ENCODE peak calls at places on chromosomes 12 and 14, in five cellular contexts. One of them, this sample, is unnamed.

GRCh38 chr14:41403360-41403759 is 203.3 kb upstream of the LRFN5 start:
- DNase-seq in stimulated activated CD4-positive, alpha-beta T cell treated with anti-CD3 and anti-CD28 coated beads, Interleukin-1b, Interleukin-23, amount 100 ng/mL, for 1 hour: no peak
- DNase-seq in NCI-H1092: no peak
- DNase-seq in AG09309: no peak
- DNase-seq in activated CD8-positive, alpha-beta T cell treated with anti-CD3 and anti-CD28 coated beads for 36 hours: no peak
- DNase-seq in this sample: no peak

GRCh38 chr12:43285248-43285647 is 266.8 kb downstream of the ADAMTS20 start:
- DNase-seq in stimulated activated CD4-positive, alpha-beta T cell treated with anti-CD3 and anti-CD28 coated beads, Interleukin-1b, Interleukin-23, amount 100 ng/mL, for 1 hour: no peak
- DNase-seq in AG09309: peak
- DNase-seq in NCI-H1092: no peak
- DNase-seq in activated CD8-positive, alpha-beta T cell treated with anti-CD3 and anti-CD28 coated beads for 36 hours: no peak
- DNase-seq in this sample: no peak

GRCh38 chr14:63039800-63040380 is 5.4 kb downstream of the KCNH5 start:
- DNase-seq in activated CD8-positive, alpha-beta T cell treated with anti-CD3 and anti-CD28 coated beads for 36 hours: no peak
- DNase-seq in NCI-H1092: peak
- DNase-seq in stimulated activated CD4-positive, alpha-beta T cell treated with anti-CD3 and anti-CD28 coated beads, Interleukin-1b, Interleukin-23, amount 100 ng/mL, for 1 hour: no peak
- DNase-seq in AG09309: no peak
- DNase-seq in this sample: no peak

GRCh38 chr14:85471744-85472143 is 58.2 kb upstream of the FLRT2 start:
- DNase-seq in NCI-H1092: no peak
- DNase-seq in stimulated activated CD4-positive, alpha-beta T cell treated with anti-CD3 and anti-CD28 coated beads, Interleukin-1b, Interleukin-23, amount 100 ng/mL, for 1 hour: no peak
- DNase-seq in activated CD8-positive, alpha-beta T cell treated with anti-CD3 and anti-CD28 coated beads for 36 hours: no peak
- DNase-seq in AG09309: peak
- DNase-seq in this sample: no peak

GRCh38 chr12:15677207-15677606 is 112.0 kb downstream of the EPS8 start:
- DNase-seq in activated CD8-positive, alpha-beta T cell treated with anti-CD3 and anti-CD28 coated beads for 36 hours: no peak
- DNase-seq in stimulated activated CD4-positive, alpha-beta T cell treated with anti-CD3 and anti-CD28 coated beads, Interleukin-1b, Interleukin-23, amount 100 ng/mL, for 1 hour: no peak
- DNase-seq in AG09309: no peak
- DNase-seq in NCI-H1092: no peak
- DNase-seq in this sample: no peak

GRCh38 chr14:99910337-99911268 is 117.4 kb downstream of the EML1 start:
- DNase-seq in activated CD8-positive, alpha-beta T cell treated with anti-CD3 and anti-CD28 coated beads for 36 hours: no peak
- DNase-seq in stimulated activated CD4-positive, alpha-beta T cell treated with anti-CD3 and anti-CD28 coated beads, Interleukin-1b, Interleukin-23, amount 100 ng/mL, for 1 hour: no peak
- DNase-seq in AG09309: peak
- DNase-seq in NCI-H1092: no peak
- DNase-seq in this sample: no peak

GRCh38 chr12:45431153-45431552 is 215.3 kb downstream of the ANO6 start:
- DNase-seq in AG09309: no peak
- DNase-seq in stimulated activated CD4-positive, alpha-beta T cell treated with anti-CD3 and anti-CD28 coated beads, Interleukin-1b, Interleukin-23, amount 100 ng/mL, for 1 hour: no peak
- DNase-seq in NCI-H1092: no peak
- DNase-seq in activated CD8-positive, alpha-beta T cell treated with anti-CD3 and anti-CD28 coated beads for 36 hours: no peak
- DNase-seq in this sample: no peak

GRCh38 chr14:76775159-76775694 is 14.0 kb downstream of the VASH1 start:
- DNase-seq in activated CD8-positive, alpha-beta T cell treated with anti-CD3 and anti-CD28 coated beads for 36 hours: no peak
- DNase-seq in NCI-H1092: no peak
- DNase-seq in AG09309: no peak
- DNase-seq in stimulated activated CD4-positive, alpha-beta T cell treated with anti-CD3 and anti-CD28 coated beads, Interleukin-1b, Interleukin-23, amount 100 ng/mL, for 1 hour: no peak
- DNase-seq in this sample: no peak

GRCh38 chr14:23435540-23436326 is at the start of gene MYH7:
- DNase-seq in activated CD8-positive, alpha-beta T cell treated with anti-CD3 and anti-CD28 coated beads for 36 hours: no peak
- DNase-seq in NCI-H1092: no peak
- DNase-seq in AG09309: no peak
- DNase-seq in stimulated activated CD4-positive, alpha-beta T cell treated with anti-CD3 and anti-CD28 coated beads, Interleukin-1b, Interleukin-23, amount 100 ng/mL, for 1 hour: no peak
- DNase-seq in this sample: no peak

GRCh38 chr12:112406519-112407488 is 2.6 kb downstream of the RPL6 start:
- DNase-seq in NCI-H1092: no peak
- DNase-seq in stimulated activated CD4-positive, alpha-beta T cell treated with anti-CD3 and anti-CD28 coated beads, Interleukin-1b, Interleukin-23, amount 100 ng/mL, for 1 hour: no peak
- DNase-seq in activated CD8-positive, alpha-beta T cell treated with anti-CD3 and anti-CD28 coated beads for 36 hours: no peak
- DNase-seq in AG09309: no peak
- DNase-seq in this sample: no peak

GRCh38 chr12:131119936-131120335 is 166.2 kb downstream of the ADGRD1 start:
- DNase-seq in AG09309: no peak
- DNase-seq in stimulated activated CD4-positive, alpha-beta T cell treated with anti-CD3 and anti-CD28 coated beads, Interleukin-1b, Interleukin-23, amount 100 ng/mL, for 1 hour: no peak
- DNase-seq in activated CD8-positive, alpha-beta T cell treated with anti-CD3 and anti-CD28 coated beads for 36 hours: no peak
- DNase-seq in NCI-H1092: no peak
- DNase-seq in this sample: no peak

GRCh38 chr14:94965551-94966339 is 191.6 kb downstream of the DICER1 start:
- DNase-seq in activated CD8-positive, alpha-beta T cell treated with anti-CD3 and anti-CD28 coated beads for 36 hours: no peak
- DNase-seq in stimulated activated CD4-positive, alpha-beta T cell treated with anti-CD3 and anti-CD28 coated beads, Interleukin-1b, Interleukin-23, amount 100 ng/mL, for 1 hour: no peak
- DNase-seq in NCI-H1092: no peak
- DNase-seq in AG09309: no peak
- DNase-seq in this sample: no peak

GRCh38 chr14:61475316-61475715 is 153.9 kb downstream of the PRKCH start:
- DNase-seq in NCI-H1092: peak
- DNase-seq in activated CD8-positive, alpha-beta T cell treated with anti-CD3 and anti-CD28 coated beads for 36 hours: no peak
- DNase-seq in AG09309: no peak
- DNase-seq in stimulated activated CD4-positive, alpha-beta T cell treated with anti-CD3 and anti-CD28 coated beads, Interleukin-1b, Interleukin-23, amount 100 ng/mL, for 1 hour: no peak
- DNase-seq in this sample: no peak

GRCh38 chr14:82667501-82667900 is 1133.8 kb upstream of the SEL1L start:
- DNase-seq in NCI-H1092: no peak
- DNase-seq in activated CD8-positive, alpha-beta T cell treated with anti-CD3 and anti-CD28 coated beads for 36 hours: no peak
- DNase-seq in AG09309: no peak
- DNase-seq in stimulated activated CD4-positive, alpha-beta T cell treated with anti-CD3 and anti-CD28 coated beads, Interleukin-1b, Interleukin-23, amount 100 ng/mL, for 1 hour: no peak
- DNase-seq in this sample: no peak

GRCh38 chr14:105549481-105549880 is 23.1 kb downstream of the TMEM121 start:
- DNase-seq in activated CD8-positive, alpha-beta T cell treated with anti-CD3 and anti-CD28 coated beads for 36 hours: no peak
- DNase-seq in stimulated activated CD4-positive, alpha-beta T cell treated with anti-CD3 and anti-CD28 coated beads, Interleukin-1b, Interleukin-23, amount 100 ng/mL, for 1 hour: no peak
- DNase-seq in NCI-H1092: no peak
- DNase-seq in AG09309: no peak
- DNase-seq in this sample: no peak

GRCh38 chr12:82874935-82875334 is 188.2 kb downstream of the TMTC2 start:
- DNase-seq in AG09309: no peak
- DNase-seq in activated CD8-positive, alpha-beta T cell treated with anti-CD3 and anti-CD28 coated beads for 36 hours: no peak
- DNase-seq in stimulated activated CD4-positive, alpha-beta T cell treated with anti-CD3 and anti-CD28 coated beads, Interleukin-1b, Interleukin-23, amount 100 ng/mL, for 1 hour: no peak
- DNase-seq in NCI-H1092: no peak
- DNase-seq in this sample: no peak

GRCh38 chr12:96452271-96452922 is 37.0 kb upstream of the CFAP54 start:
- DNase-seq in NCI-H1092: no peak
- DNase-seq in stimulated activated CD4-positive, alpha-beta T cell treated with anti-CD3 and anti-CD28 coated beads, Interleukin-1b, Interleukin-23, amount 100 ng/mL, for 1 hour: no peak
- DNase-seq in activated CD8-positive, alpha-beta T cell treated with anti-CD3 and anti-CD28 coated beads for 36 hours: no peak
- DNase-seq in AG09309: no peak
- DNase-seq in this sample: no peak

GRCh38 chr14:96688629-96689028 is 108.6 kb upstream of the VRK1 start:
- DNase-seq in NCI-H1092: no peak
- DNase-seq in activated CD8-positive, alpha-beta T cell treated with anti-CD3 and anti-CD28 coated beads for 36 hours: no peak
- DNase-seq in AG09309: no peak
- DNase-seq in stimulated activated CD4-positive, alpha-beta T cell treated with anti-CD3 and anti-CD28 coated beads, Interleukin-1b, Interleukin-23, amount 100 ng/mL, for 1 hour: no peak
- DNase-seq in this sample: no peak

GRCh38 chr14:68284333-68284732 is 464.8 kb downstream of the RAD51B start:
- DNase-seq in NCI-H1092: no peak
- DNase-seq in stimulated activated CD4-positive, alpha-beta T cell treated with anti-CD3 and anti-CD28 coated beads, Interleukin-1b, Interleukin-23, amount 100 ng/mL, for 1 hour: no peak
- DNase-seq in activated CD8-positive, alpha-beta T cell treated with anti-CD3 and anti-CD28 coated beads for 36 hours: no peak
- DNase-seq in AG09309: no peak
- DNase-seq in this sample: no peak

GRCh38 chr14:35506461-35506860 is 27.5 kb upstream of the INSM2 start:
- DNase-seq in stimulated activated CD4-positive, alpha-beta T cell treated with anti-CD3 and anti-CD28 coated beads, Interleukin-1b, Interleukin-23, amount 100 ng/mL, for 1 hour: no peak
- DNase-seq in NCI-H1092: no peak
- DNase-seq in AG09309: no peak
- DNase-seq in activated CD8-positive, alpha-beta T cell treated with anti-CD3 and anti-CD28 coated beads for 36 hours: no peak
- DNase-seq in this sample: no peak

GRCh38 chr12:53938276-53939140 is at the start of gene HOXC13:
- DNase-seq in stimulated activated CD4-positive, alpha-beta T cell treated with anti-CD3 and anti-CD28 coated beads, Interleukin-1b, Interleukin-23, amount 100 ng/mL, for 1 hour: peak
- DNase-seq in NCI-H1092: peak
- DNase-seq in AG09309: peak
- DNase-seq in activated CD8-positive, alpha-beta T cell treated with anti-CD3 and anti-CD28 coated beads for 36 hours: peak
- DNase-seq in this sample: no peak

GRCh38 chr12:72957454-72957853 is 685.3 kb downstream of the TRHDE start:
- DNase-seq in AG09309: no peak
- DNase-seq in NCI-H1092: no peak
- DNase-seq in stimulated activated CD4-positive, alpha-beta T cell treated with anti-CD3 and anti-CD28 coated beads, Interleukin-1b, Interleukin-23, amount 100 ng/mL, for 1 hour: no peak
- DNase-seq in activated CD8-positive, alpha-beta T cell treated with anti-CD3 and anti-CD28 coated beads for 36 hours: no peak
- DNase-seq in this sample: no peak

GRCh38 chr12:109910969-109911348 is 10.9 kb downstream of the TCHP start:
- DNase-seq in NCI-H1092: no peak
- DNase-seq in AG09309: no peak
- DNase-seq in activated CD8-positive, alpha-beta T cell treated with anti-CD3 and anti-CD28 coated beads for 36 hours: peak
- DNase-seq in stimulated activated CD4-positive, alpha-beta T cell treated with anti-CD3 and anti-CD28 coated beads, Interleukin-1b, Interleukin-23, amount 100 ng/mL, for 1 hour: no peak
- DNase-seq in this sample: no peak

GRCh38 chr12:120404271-120404670 is 33.6 kb upstream of the COX6A1 start:
- DNase-seq in activated CD8-positive, alpha-beta T cell treated with anti-CD3 and anti-CD28 coated beads for 36 hours: no peak
- DNase-seq in NCI-H1092: no peak
- DNase-seq in stimulated activated CD4-positive, alpha-beta T cell treated with anti-CD3 and anti-CD28 coated beads, Interleukin-1b, Interleukin-23, amount 100 ng/mL, for 1 hour: no peak
- DNase-seq in AG09309: no peak
- DNase-seq in this sample: no peak

This sample was measured in esophagus squamous epithelium.